ENCODE peak calls at places on chromosomes 5 and 9, in four cellular contexts. X is IMR-90, R is tibial artery, M is neural progenitor cell. J is an unnamed sample.

GRCh38 chr5:13403351-13403750 is 541.1 kb downstream of the DNAH5 start:
- DNase-seq in M (no peak), X (no peak), R (no peak), J (no peak)

GRCh38 chr9:69019808-69020207 is 5.9 kb upstream of the PRKACG start:
- DNase-seq in X (no peak), R (no peak), M (no peak), J (no peak)

GRCh38 chr5:78731884-78732283 is 83.3 kb upstream of the LHFPL2 start:
- DNase-seq in M (no peak), X (peak), R (no peak), J (no peak)

GRCh38 chr9:77879344-77880089 is 152.1 kb downstream of the GNAQ start:
- DNase-seq in X (no peak), R (no peak), M (no peak), J (no peak)

GRCh38 chr9:111482656-111483418 is 1.3 kb downstream of the ECPAS start:
- DNase-seq in M (peak), X (peak), R (peak), J (peak)

GRCh38 chr9:5052858-5053257 is 67.8 kb downstream of the JAK2 start:
- DNase-seq in R (no peak), X (peak), M (no peak), J (no peak)

GRCh38 chr9:107683566-107683965 is 194.0 kb upstream of the KLF4 start:
- DNase-seq in M (no peak), X (no peak), R (no peak), J (peak)

GRCh38 chr9:99573052-99573451 is 248.6 kb upstream of the NR4A3 start:
- DNase-seq in M (no peak), X (no peak), R (no peak), J (no peak)

GRCh38 chr9:114335745-114336144 is 6.1 kb downstream of the ORM2 start:
- DNase-seq in R (no peak), X (no peak), M (no peak), J (no peak)

GRCh38 chr9:136045595-136046554 is 49.2 kb downstream of the NACC2 start:
- DNase-seq in M (no peak), R (peak), X (peak), J (peak)

GRCh38 chr9:136578915-136579637 is 33.2 kb upstream of the NOTCH1 start:
- DNase-seq in X (no peak), R (no peak), M (no peak), J (no peak)

GRCh38 chr9:36803951-36804350 is 230.1 kb downstream of the PAX5 start:
- DNase-seq in X (no peak), M (no peak), R (no peak), J (no peak)

GRCh38 chr5:423626-424258 is 19.2 kb upstream of the EXOC3 start:
- DNase-seq in X (no peak), R (peak), M (no peak), J (no peak)

GRCh38 chr5:426392-426976 is 16.5 kb upstream of the EXOC3 start:
- DNase-seq in R (no peak), X (no peak), M (no peak), J (no peak)

GRCh38 chr5:424259-425110 is 18.5 kb upstream of the EXOC3 start:
- DNase-seq in X (peak), M (no peak), R (peak), J (no peak)

GRCh38 chr5:427415-428087 is 15.4 kb upstream of the EXOC3 start:
- DNase-seq in X (no peak), R (peak), M (no peak), J (peak)

DNA sequence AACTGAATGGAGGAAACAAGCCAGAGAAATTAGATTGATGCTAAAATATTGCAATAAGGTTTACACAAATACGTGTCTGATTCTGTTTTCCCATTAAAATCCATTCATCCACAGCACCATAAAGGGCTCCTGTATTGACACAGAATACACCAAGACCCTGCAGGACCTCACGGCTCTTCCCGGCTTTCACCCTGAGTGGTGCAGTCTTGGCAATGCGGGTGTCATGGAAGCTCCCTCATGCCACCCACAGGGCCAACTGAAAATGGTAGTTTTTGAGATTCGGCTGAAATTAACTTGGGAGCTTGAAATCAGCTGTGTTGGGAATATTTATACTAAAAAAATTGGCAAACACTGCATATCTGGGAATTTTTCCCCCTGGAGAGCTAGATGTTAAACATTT is 17.3 kb upstream of the EXOC3 start:
- DNase-seq in X (no peak), R (no peak), M (no peak), J (no peak)
- TF ChIP-seq CTCF in X (no peak), R (no peak), M (peak), J (no peak)

GRCh38 chr9:83330207-83331196 is 207.7 kb downstream of the FRMD3 start:
- DNase-seq in X (no peak), R (no peak), M (peak), J (no peak)
- TF ChIP-seq CTCF in X (no peak), R (no peak), M (peak), J (peak)

GRCh38 chr5:175129619-175130018 is 314.4 kb downstream of the DRD1 start:
- DNase-seq in X (no peak), M (no peak), R (no peak), J (no peak)
- TF ChIP-seq CTCF in X (no peak), M (peak), R (no peak), J (no peak)

DNA sequence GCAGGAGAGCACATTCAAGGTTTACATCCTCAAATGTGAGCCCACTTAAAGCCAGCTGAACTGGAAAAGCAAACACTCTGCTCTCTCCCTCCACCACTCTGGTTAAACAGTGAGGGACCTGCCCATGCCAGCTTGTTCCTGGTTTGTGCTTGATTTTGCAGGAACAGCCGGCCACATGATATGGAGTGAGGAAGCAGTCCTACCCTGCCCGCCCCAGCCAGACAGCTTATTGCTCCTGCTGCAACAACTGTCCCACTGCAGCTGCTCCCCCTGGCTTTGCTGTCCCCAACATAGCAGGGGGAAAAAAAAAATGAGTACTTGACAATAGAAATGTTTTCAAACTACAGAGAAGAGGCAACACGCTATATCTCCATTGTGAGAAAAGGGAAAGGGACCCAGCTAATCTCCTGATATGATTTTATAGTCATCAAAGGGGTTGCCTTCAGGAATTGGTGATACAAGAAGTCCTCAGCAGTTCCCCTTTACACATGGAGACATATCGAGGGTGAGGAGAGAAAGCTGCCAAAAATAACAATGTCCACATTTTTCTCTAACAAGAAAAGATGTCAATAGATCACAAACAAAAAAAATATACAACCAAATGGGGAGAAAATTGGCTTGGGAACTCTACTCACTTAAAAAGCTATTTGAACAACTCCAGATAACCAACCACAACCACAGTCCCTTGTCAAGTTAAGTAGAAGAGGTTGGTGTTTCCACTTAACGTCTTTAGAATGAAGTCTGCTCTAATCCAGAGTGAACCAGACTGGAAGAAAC is 4.6 kb downstream of the MYO10 start:
- DNase-seq in M (no peak), R (no peak), X (no peak), J (no peak)
- TF ChIP-seq CTCF in M (no peak), R (no peak), X (no peak), J (no peak)